ENCODE peak calls at places on chromosome 19, in nine cellular contexts. E is mesothelial cell of epicardium; W is CD4-positive, alpha-beta T cell; N is breast epithelium; U is IMR-90; F is heart left ventricle; G is HFFc6; H is PC-3; P is fibroblast of mammary gland. B is an unnamed sample.

GRCh38 chr19:38650180-38650775 is 2.8 kb downstream of the ACTN4 start:
- DNase-seq in W (no peak), P (no peak), H (no peak), E (no peak), U (no peak), G (no peak), F (peak; percentile 38), N (no peak), B (no peak)

GRCh38 chr19:7596191-7596937 is 701 bp downstream of the CAMSAP3 start:
- DNase-seq in G (no peak), H (peak; percentile 13), E (no peak), U (no peak), N (no peak), P (no peak), W (no peak), F (no peak), B (no peak)

GRCh38 chr19:47105874-47106273 is 7.7 kb downstream of the ZC3H4 start:
- DNase-seq in F (no peak), W (no peak), P (no peak), H (no peak), G (no peak), U (no peak), E (no peak), N (no peak), B (no peak)

GRCh38 chr19:2122251-2122650 is 25.5 kb downstream of the IZUMO4 start:
- DNase-seq in N (no peak), G (no peak), E (no peak), F (no peak), P (no peak), U (no peak), W (no peak), H (no peak), B (no peak)

GRCh38 chr19:6891761-6892385 is 4.5 kb downstream of the ADGRE1 start:
- DNase-seq in H (no peak), F (no peak), G (no peak), W (no peak), E (no peak), U (no peak), N (no peak), P (no peak), B (no peak)

GRCh38 chr19:38055655-38056521 is 148.9 kb downstream of the SIPA1L3 start:
- DNase-seq in F (no peak), U (no peak), H (no peak), E (no peak), G (no peak), W (no peak), P (no peak), N (no peak), B (no peak)

GRCh38 chr19:1862068-1862423 is 1.3 kb downstream of the KLF16 start:
- DNase-seq in P (no peak), E (no peak), H (no peak), G (no peak), W (no peak), F (no peak), N (no peak), U (no peak), B (no peak)

GRCh38 chr19:18940791-18941627 is at the start of gene HOMER3:
- DNase-seq in W (peak; percentile 75), F (peak; percentile 80), P (peak; percentile 39), G (peak; percentile 19), U (peak; percentile 39), E (peak; percentile 83), N (peak; percentile 78), H (peak; percentile 72), B (peak; percentile 93)

GRCh38 chr19:8988204-8988603 is 22.0 kb downstream of the MUC16 start:
- DNase-seq in E (no peak), G (no peak), W (peak; percentile 6), U (no peak), F (no peak), H (peak; percentile 85), N (no peak), P (no peak), B (no peak)

GRCh38 chr19:29992233-29992867 is 50.3 kb downstream of the URI1 start:
- DNase-seq in F (no peak), E (no peak), U (no peak), H (no peak), P (no peak), W (no peak), N (no peak), G (no peak), B (no peak)

GRCh38 chr19:10920781-10921180 is 7.7 kb downstream of the YIPF2 start:
- DNase-seq in W (no peak), U (no peak), E (no peak), G (no peak), P (no peak), F (no peak), N (no peak), H (no peak), B (no peak)

GRCh38 chr19:10923503-10924076 is 4.8 kb downstream of the YIPF2 start:
- DNase-seq in U (no peak), G (no peak), W (no peak), H (no peak), P (no peak), F (no peak), N (no peak), E (no peak), B (no peak)

GRCh38 chr19:10921199-10921879 is 7.1 kb downstream of the YIPF2 start:
- DNase-seq in P (no peak), H (no peak), U (no peak), N (no peak), W (no peak), F (no peak), G (no peak), E (no peak), B (no peak)

GRCh38 chr19:10922638-10923014 is 5.8 kb downstream of the YIPF2 start:
- DNase-seq in G (no peak), E (no peak), F (no peak), H (no peak), U (no peak), W (no peak), N (no peak), P (no peak), B (no peak)

GRCh38 chr19:10921909-10922637 is 6.4 kb downstream of the YIPF2 start:
- DNase-seq in N (no peak), H (no peak), W (no peak), P (no peak), E (no peak), F (no peak), U (no peak), G (no peak), B (no peak)
- TF ChIP-seq CTCF in N (no peak), H (no peak), W (no peak), P (no peak), E (no peak), F (no peak), U (no peak), G (no peak), B (no peak)

GRCh38 chr19:3573858-3574637 is 1.3 kb downstream of the HMG20B start:
- DNase-seq in W (peak; percentile 69), E (peak; percentile 77), N (peak; percentile 94), G (peak; percentile 93), P (peak; percentile 95), U (peak; percentile 93), F (peak; percentile 93), H (peak; percentile 97), B (peak; percentile 97)

GRCh38 chr19:3573162-3573857 is 566 bp downstream of the HMG20B start:
- DNase-seq in W (no peak), N (no peak), E (no peak), U (no peak), G (no peak), H (no peak), P (no peak), F (no peak), B (no peak)

GRCh38 chr19:3576696-3577443 is 4.1 kb downstream of the HMG20B start:
- DNase-seq in F (peak; percentile 72), E (peak; percentile 60), H (no peak), W (no peak), G (no peak), U (peak; percentile 43), N (no peak), P (peak; percentile 79), B (no peak)

GRCh38 chr19:3575949-3576673 is 3.4 kb downstream of the HMG20B start:
- DNase-seq in H (no peak), W (no peak), E (no peak), U (no peak), N (no peak), P (no peak), F (no peak), G (no peak), B (no peak)

GRCh38 chr19:3575260-3575741 is 2.6 kb downstream of the HMG20B start:
- DNase-seq in F (no peak), P (no peak), E (no peak), N (no peak), W (no peak), G (no peak), U (peak; percentile 16), H (no peak), B (no peak)
- TF ChIP-seq CTCF in F (no peak), P (peak; percentile 12), E (no peak), N (no peak), W (no peak), G (peak; percentile 54), U (peak; percentile 22), H (peak; percentile 10), B (peak; percentile 47)

DNA sequence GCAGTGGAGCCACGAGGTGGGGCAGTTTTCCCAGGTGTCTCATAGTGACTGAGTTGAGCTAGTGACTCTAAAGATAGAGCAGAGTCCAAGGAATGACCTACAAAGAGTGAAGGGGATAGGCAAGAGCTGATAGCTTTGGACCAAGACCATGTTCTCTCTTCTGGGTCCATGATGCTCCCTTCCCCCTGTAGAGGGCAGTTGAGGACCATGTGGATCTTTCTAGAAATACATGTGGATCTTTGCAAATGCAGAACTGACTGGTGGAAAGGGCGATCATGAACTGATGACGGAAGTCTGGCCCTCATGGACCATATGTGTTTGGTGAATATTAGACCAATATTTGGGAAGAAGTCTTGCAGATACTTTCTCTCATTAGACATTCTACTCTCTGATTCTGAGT is 6.9 kb downstream of the PSG1 start:
- DNase-seq in G (no peak), U (no peak), N (no peak), F (no peak), E (no peak), H (no peak), P (peak; percentile 7), W (no peak), B (no peak)
- TF ChIP-seq CTCF in G (peak; percentile 27), U (no peak), N (no peak), F (no peak), E (no peak), H (peak; percentile 15), P (peak; percentile 25), W (no peak), B (no peak)

GRCh38 chr19:56295531-56296455 is 18.8 kb downstream of the ZSCAN5A start:
- DNase-seq in G (no peak), H (no peak), P (no peak), U (no peak), N (no peak), W (no peak), E (no peak), F (no peak), B (no peak)

GRCh38 chr19:56301886-56302620 is 12.6 kb downstream of the ZSCAN5A start:
- DNase-seq in P (no peak), E (no peak), U (no peak), N (no peak), G (no peak), H (no peak), W (no peak), F (no peak), B (no peak)

GRCh38 chr19:56297010-56297409 is 17.6 kb downstream of the ZSCAN5A start:
- DNase-seq in U (no peak), E (no peak), H (no peak), F (no peak), P (no peak), W (no peak), G (no peak), N (no peak), B (no peak)

GRCh38 chr19:56301152-56301551 is 13.5 kb downstream of the ZSCAN5A start:
- DNase-seq in E (no peak), P (no peak), G (no peak), F (no peak), N (no peak), W (no peak), H (peak; percentile 15), U (no peak), B (no peak)

GRCh38 chr19:56299688-56300087 is 15.0 kb downstream of the ZSCAN5A start:
- DNase-seq in F (no peak), H (no peak), W (no peak), G (no peak), U (no peak), E (no peak), N (no peak), P (no peak), B (no peak)
- TF ChIP-seq CTCF in F (no peak), H (no peak), W (no peak), G (no peak), U (no peak), E (no peak), N (no peak), P (no peak), B (no peak)

B was measured in osteocyte.